ENCODE peak calls at places on chromosomes 5 and 9, in nine cellular contexts. I, V, G, A, F, W, U, O and X are unnamed samples.
A peak's percentile ranks its signal among the peaks of the same experiment; 100 is the strongest.

GRCh38 chr5:93649234-93649900 is 66.3 kb downstream of the NR2F1 start:
- DNase-seq in F (no peak), W (no peak), U (no peak), I (no peak), O (no peak), A (no peak), V (no peak), G (no peak), X (no peak)

GRCh38 chr9:124708633-124709032 is 62.5 kb downstream of the NR6A1 start:
- DNase-seq in A (no peak), I (peak; percentile 85), V (no peak), F (no peak), G (no peak), O (no peak), W (peak; percentile 13), U (no peak), X (no peak)

GRCh38 chr5:66246621-66247020 is 102.5 kb downstream of the SREK1 start:
- DNase-seq in U (peak; percentile 69), O (no peak), W (no peak), F (no peak), I (peak; percentile 68), V (no peak), A (no peak), G (peak; percentile 42), X (no peak)

GRCh38 chr5:179234563-179235135 is 110.6 kb downstream of the ADAMTS2 start:
- DNase-seq in W (no peak), F (peak; percentile 9), I (no peak), U (no peak), O (no peak), V (no peak), A (peak; percentile 51), G (no peak), X (no peak)

GRCh38 chr5:17691781-17692180 is 57.5 kb downstream of the TAF11L14 start:
- DNase-seq in O (no peak), A (no peak), I (no peak), V (no peak), G (no peak), U (no peak), F (no peak), W (no peak), X (no peak)

GRCh38 chr5:135645336-135645735 is 66.5 kb upstream of the CXCL14 start:
- DNase-seq in I (no peak), V (no peak), W (no peak), F (no peak), O (no peak), A (no peak), G (no peak), U (no peak), X (no peak)

GRCh38 chr5:169626779-169627178 is 10.3 kb upstream of the DOCK2 start:
- DNase-seq in A (no peak), G (peak; percentile 90), F (no peak), V (no peak), U (peak; percentile 77), W (no peak), O (no peak), I (peak; percentile 95), X (no peak)

GRCh38 chr5:170603578-170604565 is 100.1 kb downstream of the KCNIP1 start:
- DNase-seq in G (peak; percentile 48), F (peak; percentile 90), V (peak; percentile 74), W (peak; percentile 83), I (peak; percentile 6), U (peak; percentile 87), O (peak; percentile 68), A (no peak), X (peak; percentile 82)

GRCh38 chr5:54438601-54439399 is 16.7 kb upstream of the HSPB3 start:
- DNase-seq in W (no peak), F (no peak), G (no peak), A (no peak), I (no peak), O (no peak), V (no peak), U (no peak), X (no peak)

GRCh38 chr5:51465165-51465564 is 81.9 kb downstream of the ISL1 start:
- DNase-seq in I (no peak), U (no peak), W (peak; percentile 7), V (peak; percentile 56), G (no peak), A (no peak), O (no peak), F (no peak), X (no peak)

GRCh38 chr9:78357165-78357873 is 60.4 kb downstream of the PSAT1 start:
- DNase-seq in O (no peak), G (no peak), V (no peak), U (no peak), I (no peak), F (peak; percentile 22), A (no peak), W (no peak), X (no peak)

GRCh38 chr5:178152491-178153444 is 917 bp downstream of the NHP2 start:
- DNase-seq in G (no peak), W (no peak), A (no peak), V (no peak), F (no peak), I (peak; percentile 12), O (no peak), U (no peak), X (no peak)

GRCh38 chr9:4796988-4797956 is 4.5 kb downstream of the RCL1 start:
- DNase-seq in F (peak; percentile 19), G (peak; percentile 47), V (peak; percentile 14), U (no peak), A (no peak), W (peak; percentile 63), I (peak; percentile 43), O (peak; percentile 73), X (peak; percentile 28)

GRCh38 chr9:27157736-27158135 is 48.7 kb downstream of the TEK start:
- DNase-seq in I (no peak), O (no peak), G (no peak), W (no peak), V (no peak), F (peak; percentile 30), U (no peak), A (no peak), X (no peak)
- TF ChIP-seq CTCF in I (no peak), O (no peak), G (no peak), W (no peak), V (no peak), F (no peak), U (no peak), A (no peak), X (no peak)

GRCh38 chr9:2066312-2067273 is 51.4 kb downstream of the SMARCA2 start:
- DNase-seq in F (no peak), G (peak; percentile 13), O (peak; percentile 51), A (no peak), U (no peak), W (no peak), V (no peak), I (peak; percentile 26), X (no peak)
- TF ChIP-seq CTCF in F (no peak), G (no peak), O (peak; percentile 42), A (no peak), U (no peak), W (no peak), V (no peak), I (peak; percentile 11), X (no peak)

GRCh38 chr5:11046160-11046559 is 285.1 kb upstream of the DAP start:
- DNase-seq in G (peak; percentile 18), U (no peak), W (peak; percentile 2), F (peak; percentile 18), I (peak; percentile 18), V (no peak), O (peak; percentile 8), A (no peak), X (no peak)
- TF ChIP-seq CTCF in G (peak; percentile 47), U (no peak), W (no peak), F (no peak), I (peak; percentile 37), V (no peak), O (no peak), A (no peak), X (no peak)

GRCh38 chr9:77291714-77292113 is 114.4 kb downstream of the VPS13A start:
- DNase-seq in W (no peak), G (peak; percentile 50), O (peak; percentile 75), A (no peak), I (peak; percentile 33), U (peak; percentile 48), F (no peak), V (peak; percentile 15), X (peak; percentile 17)
- TF ChIP-seq CTCF in W (peak; percentile 47), G (peak; percentile 45), O (peak; percentile 71), A (peak; percentile 61), I (peak; percentile 52), U (peak; percentile 13), F (peak; percentile 43), V (peak; percentile 22), X (peak; percentile 56)